ENCODE peak calls at places on chromosomes 4 and X, in eight cellular contexts. C, E, V, W, H, G, F and Z are unnamed samples.

GRCh38 chrX:68978211-68978780 is 149.5 kb downstream of the EFNB1 start:
- DNase-seq in C (no peak), E (no peak), V (no peak), W (peak; percentile 19), H (no peak), G (peak; percentile 73), F (peak; percentile 36), Z (no peak)

GRCh38 chr4:164930647-164931046 is 46.8 kb downstream of the TRIM61 start:
- DNase-seq in C (no peak), E (no peak), V (no peak), W (no peak), H (no peak), G (no peak), F (no peak), Z (no peak)

GRCh38 chr4:1079711-1080265 is 33.6 kb downstream of the RNF212 start:
- DNase-seq in C (no peak), E (no peak), V (no peak), W (no peak), H (no peak), G (no peak), F (no peak), Z (no peak)

GRCh38 chr4:95091272-95091671 is 333.5 kb downstream of the BMPR1B start:
- DNase-seq in C (no peak), E (peak; percentile 44), V (no peak), W (no peak), H (peak; percentile 88), G (peak; percentile 27), F (no peak), Z (no peak)

GRCh38 chrX:1151378-1152077 is 60.9 kb downstream of the CRLF2 start:
- DNase-seq in C (no peak), E (no peak), V (no peak), W (no peak), H (no peak), G (no peak), F (no peak), Z (no peak)

GRCh38 chr4:128394778-128395177 is 107.2 kb upstream of the PGRMC2 start:
- DNase-seq in C (no peak), E (no peak), V (no peak), W (no peak), H (no peak), G (no peak), F (no peak), Z (no peak)

GRCh38 chrX:136251042-136251991 is at the start of gene MAP7D3:
- DNase-seq in C (no peak), E (peak; percentile 67), V (peak; percentile 82), W (peak; percentile 56), H (peak; percentile 69), G (peak; percentile 46), F (no peak), Z (no peak)

GRCh38 chr4:19936471-19936870 is 315.2 kb upstream of the SLIT2 start:
- DNase-seq in C (peak; percentile 78), E (no peak), V (no peak), W (no peak), H (no peak), G (peak; percentile 63), F (peak; percentile 63), Z (peak; percentile 38)

GRCh38 chr4:127888559-127888958 is 7.9 kb downstream of the PLK4 start:
- DNase-seq in C (no peak), E (no peak), V (no peak), W (no peak), H (no peak), G (no peak), F (no peak), Z (no peak)

GRCh38 chr4:73609688-73610087 is 10.5 kb downstream of the RASSF6 start:
- DNase-seq in C (peak; percentile 11), E (peak; percentile 49), V (no peak), W (no peak), H (no peak), G (peak; percentile 67), F (peak; percentile 55), Z (no peak)

GRCh38 chr4:11475871-11476270 is 47.2 kb upstream of the HS3ST1 start:
- DNase-seq in C (no peak), E (no peak), V (no peak), W (no peak), H (no peak), G (peak; percentile 41), F (no peak), Z (no peak)

GRCh38 chrX:150080497-150080896 is 142.2 kb upstream of the EOLA2 start:
- DNase-seq in C (no peak), E (no peak), V (no peak), W (no peak), H (no peak), G (no peak), F (no peak), Z (no peak)

GRCh38 chr4:48331577-48332340 is 9.6 kb upstream of the SLAIN2 start:
- DNase-seq in C (peak; percentile 80), E (peak; percentile 93), V (no peak), W (no peak), H (no peak), G (peak; percentile 69), F (no peak), Z (no peak)

GRCh38 chr4:168654206-168655174 is 157.6 kb downstream of the PALLD start:
- DNase-seq in C (no peak), E (peak; percentile 57), V (no peak), W (peak; percentile 22), H (no peak), G (no peak), F (no peak), Z (no peak)

GRCh38 chrX:69457756-69458155 is 46.4 kb upstream of the NALF2 start:
- DNase-seq in C (no peak), E (no peak), V (no peak), W (no peak), H (no peak), G (no peak), F (no peak), Z (no peak)

GRCh38 chrX:77962068-77962902 is 7.2 kb downstream of the PGAM4 start:
- DNase-seq in C (no peak), E (peak; percentile 28), V (no peak), W (no peak), H (no peak), G (peak; percentile 24), F (no peak), Z (no peak)

GRCh38 chr4:24607338-24607737 is 23.0 kb upstream of the DHX15 start:
- DNase-seq in C (no peak), E (no peak), V (no peak), W (no peak), H (no peak), G (peak; percentile 41), F (peak; percentile 24), Z (no peak)

GRCh38 chrX:14356401-14356800 is 172.9 kb upstream of the GLRA2 start:
- DNase-seq in C (peak; percentile 61), E (peak; percentile 46), V (no peak), W (no peak), H (no peak), G (peak; percentile 17), F (no peak), Z (no peak)

GRCh38 chrX:123920065-123920785 is 41.3 kb upstream of the STAG2 start:
- DNase-seq in C (peak; percentile 38), E (peak; percentile 78), V (no peak), W (no peak), H (no peak), G (peak; percentile 60), F (peak; percentile 52), Z (peak; percentile 4)

GRCh38 chr4:42750091-42750490 is 93.2 kb upstream of the ATP8A1 start:
- DNase-seq in C (no peak), E (no peak), V (no peak), W (no peak), H (no peak), G (peak; percentile 8), F (no peak), Z (no peak)

GRCh38 chr4:150943831-150944230 is 71.3 kb downstream of the LRBA start:
- DNase-seq in C (no peak), E (peak; percentile 50), V (no peak), W (no peak), H (no peak), G (no peak), F (no peak), Z (no peak)

GRCh38 chr4:162959056-162959455 is 207.6 kb downstream of the NAF1 start:
- DNase-seq in C (peak; percentile 14), E (no peak), V (no peak), W (peak; percentile 20), H (no peak), G (no peak), F (no peak), Z (no peak)
- TF ChIP-seq CTCF in C (peak; percentile 13), E (peak; percentile 20), V (no peak), W (no peak), H (no peak), G (no peak), F (no peak), Z (no peak)

GRCh38 chrX:11531226-11531625 is 134.5 kb downstream of the ARHGAP6 start:
- DNase-seq in C (no peak), E (no peak), V (no peak), W (no peak), H (no peak), G (peak; percentile 55), F (no peak), Z (no peak)
- TF ChIP-seq CTCF in C (peak; percentile 42), E (peak; percentile 28), V (peak; percentile 22), W (no peak), H (no peak), G (peak; percentile 42), F (peak; percentile 39), Z (no peak)

GRCh38 chrX:51047950-51048349 is 137.4 kb downstream of the BMP15 start:
- DNase-seq in C (no peak), E (no peak), V (no peak), W (no peak), H (no peak), G (no peak), F (no peak), Z (no peak)
- TF ChIP-seq CTCF in C (no peak), E (peak; percentile 16), V (no peak), W (no peak), H (no peak), G (no peak), F (no peak), Z (no peak)

GRCh38 chrX:39837688-39838087 is 260.1 kb downstream of the BCOR start:
- DNase-seq in C (no peak), E (no peak), V (no peak), W (no peak), H (no peak), G (no peak), F (no peak), Z (no peak)

GRCh38 chrX:39841604-39842003 is 256.2 kb downstream of the BCOR start:
- DNase-seq in C (no peak), E (no peak), V (no peak), W (no peak), H (no peak), G (no peak), F (no peak), Z (no peak)

GRCh38 chrX:39836802-39837420 is 260.8 kb downstream of the BCOR start:
- DNase-seq in C (no peak), E (no peak), V (no peak), W (no peak), H (peak; percentile 87), G (no peak), F (no peak), Z (no peak)

GRCh38 chrX:39840141-39841126 is 257.3 kb downstream of the BCOR start:
- DNase-seq in C (no peak), E (no peak), V (no peak), W (no peak), H (no peak), G (no peak), F (no peak), Z (no peak)

DNA sequence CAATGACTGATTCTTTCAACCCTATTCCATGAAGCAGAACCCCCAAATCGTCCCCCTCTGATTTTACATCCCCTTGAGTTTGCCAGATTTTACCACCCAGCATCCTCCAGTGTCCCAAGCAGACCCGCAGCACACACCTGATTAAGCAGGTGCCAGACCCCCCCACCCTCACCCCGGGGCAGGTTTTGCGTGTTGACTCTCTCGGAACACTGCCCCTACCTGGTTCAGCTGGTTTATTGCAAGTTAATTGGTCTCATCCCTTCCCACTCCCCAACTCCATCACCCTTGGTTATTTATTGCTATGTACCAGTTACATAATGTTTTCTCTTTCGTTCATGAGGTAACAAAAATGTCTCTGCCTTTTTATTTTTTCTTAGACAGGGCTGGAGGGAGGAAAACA is 258.4 kb downstream of the BCOR start:
- DNase-seq in C (no peak), E (no peak), V (no peak), W (peak; percentile 34), H (no peak), G (no peak), F (no peak), Z (no peak)
- TF ChIP-seq CTCF in C (peak; percentile 15), E (no peak), V (no peak), W (no peak), H (peak; percentile 30), G (no peak), F (no peak), Z (no peak)